ENCODE peak calls at places on chromosomes 11 and 22, in five cellular contexts. L is cardiac muscle cell; V is left ventricle myocardium inferior; K is CD4-positive, CD25-positive, alpha-beta regulatory T cell; O is CD8-positive, alpha-beta T cell. Z is an unnamed sample.

GRCh38 chr11:34075178-34075820 is 23.8 kb downstream of the CAPRIN1 start:
- DNase-seq in K (no peak), L (peak; percentile 72), O (no peak), V (no peak), Z (peak; percentile 48)

GRCh38 chr11:74815966-74816365 is 67.3 kb downstream of the RNF169 start:
- DNase-seq in O (no peak), K (no peak), V (no peak), L (no peak), Z (no peak)

GRCh38 chr11:61516675-61517516 is 8.3 kb downstream of the LRRC10B start:
- DNase-seq in V (no peak), K (peak; percentile 24), L (peak; percentile 30), O (peak; percentile 79), Z (peak; percentile 56)

GRCh38 chr11:115627666-115628460 is 123.6 kb upstream of the CADM1 start:
- DNase-seq in O (no peak), K (no peak), V (no peak), L (no peak), Z (no peak)

GRCh38 chr11:104946907-104947306 is 21.5 kb downstream of the CASP4 start:
- DNase-seq in V (no peak), O (no peak), L (peak; percentile 64), K (peak; percentile 75), Z (no peak)

GRCh38 chr11:59754494-59754858 is 700 bp upstream of the STX3 start:
- DNase-seq in L (no peak), V (peak; percentile 19), O (no peak), K (peak; percentile 44), Z (no peak)

GRCh38 chr11:61281581-61282250 is 13.4 kb downstream of the VWCE start:
- DNase-seq in K (no peak), O (no peak), V (peak; percentile 27), L (peak; percentile 58), Z (no peak)

GRCh38 chr22:31148516-31148915 is 8.2 kb upstream of the PLA2G3 start:
- DNase-seq in L (peak; percentile 65), V (no peak), K (no peak), O (no peak), Z (no peak)

GRCh38 chr11:8872017-8872416 is 39.0 kb upstream of the AKIP1 start:
- DNase-seq in K (no peak), O (no peak), V (no peak), L (no peak), Z (no peak)

GRCh38 chr11:2591805-2592204 is 108.0 kb downstream of the KCNQ1OT1 start:
- DNase-seq in K (no peak), L (no peak), V (no peak), O (no peak), Z (no peak)

GRCh38 chr11:41954034-41954433 is 494.6 kb upstream of the LRRC4C start:
- DNase-seq in V (no peak), L (peak; percentile 19), K (no peak), O (no peak), Z (peak; percentile 70)

GRCh38 chr11:116853461-116854073 is 16.1 kb upstream of the APOA1 start:
- DNase-seq in K (peak; percentile 96), O (peak; percentile 74), L (peak; percentile 82), V (no peak), Z (peak; percentile 78)

GRCh38 chr11:93196816-93197382 is 892 bp downstream of the SLC36A4 start:
- DNase-seq in K (no peak), L (no peak), V (no peak), O (no peak), Z (no peak)

GRCh38 chr11:76694664-76695063 is 24.1 kb upstream of the LRRC32 start:
- DNase-seq in K (no peak), V (no peak), L (peak; percentile 53), O (no peak), Z (no peak)

GRCh38 chr11:15485432-15485831 is 370.7 kb downstream of the INSC start:
- DNase-seq in L (no peak), K (no peak), O (no peak), V (no peak), Z (no peak)

GRCh38 chr11:88175004-88175706 is at the start of gene RAB38:
- DNase-seq in L (peak; percentile 35), O (no peak), K (peak; percentile 27), V (peak; percentile 20), Z (no peak)

GRCh38 chr11:2913029-2913431 is 16.2 kb downstream of the PHLDA2 start:
- DNase-seq in L (peak; percentile 26), K (no peak), O (no peak), V (no peak), Z (no peak)

GRCh38 chr11:103633037-103633788 is 403.2 kb upstream of the DDI1 start:
- DNase-seq in O (no peak), V (no peak), K (no peak), L (peak; percentile 86), Z (peak; percentile 60)

GRCh38 chr22:48781868-48782267 is 1045.8 kb downstream of the BRD1 start:
- DNase-seq in V (no peak), O (peak; percentile 23), L (no peak), K (no peak), Z (peak; percentile 34)

GRCh38 chr22:46893281-46894020 is 131.0 kb downstream of the TBC1D22A start:
- DNase-seq in L (no peak), V (no peak), K (no peak), O (no peak), Z (no peak)

GRCh38 chr11:6438979-6439571 is 1.7 kb downstream of the HPX start:
- DNase-seq in O (peak; percentile 54), L (peak; percentile 69), V (no peak), K (peak; percentile 57), Z (no peak)

GRCh38 chr11:16879690-16880089 is 134.5 kb downstream of the PLEKHA7 start:
- DNase-seq in L (no peak), O (no peak), V (no peak), K (no peak), Z (no peak)

GRCh38 chr11:48045536-48045935 is 65.2 kb downstream of the PTPRJ start:
- DNase-seq in K (no peak), L (no peak), O (no peak), V (no peak), Z (no peak)

GRCh38 chr11:131099013-131099412 is 182.7 kb upstream of the SNX19 start:
- DNase-seq in L (no peak), V (no peak), O (no peak), K (no peak), Z (peak; percentile 6)

GRCh38 chr11:32723332-32723731 is 71.1 kb downstream of the CCDC73 start:
- DNase-seq in K (no peak), O (no peak), V (no peak), L (peak; percentile 34), Z (no peak)

GRCh38 chr11:94536386-94536785 is 7.3 kb upstream of the FUT4 start:
- DNase-seq in V (no peak), L (no peak), K (no peak), O (no peak), Z (no peak)

GRCh38 chr22:46638601-46639431 is 18.6 kb downstream of the GRAMD4 start:
- DNase-seq in V (no peak), K (no peak), O (no peak), L (peak; percentile 44), Z (no peak)

GRCh38 chr11:46331653-46331984 is 15.6 kb upstream of the DGKZ start:
- DNase-seq in O (no peak), L (no peak), K (no peak), V (no peak), Z (no peak)

GRCh38 chr11:64870176-64870892 is 8.1 kb downstream of the EHD1 start:
- DNase-seq in K (no peak), V (no peak), O (no peak), L (peak; percentile 61), Z (peak; percentile 46)

GRCh38 chr11:82268627-82269026 is 465.0 kb downstream of the FAM181B start:
- DNase-seq in O (no peak), K (no peak), V (no peak), L (no peak), Z (no peak)
- H3K4me3 ChIP-seq in O (no peak overlapping the region), K (no peak overlapping the region), V (no peak overlapping the region), L (no peak overlapping the region), Z (no peak overlapping the region)

GRCh38 chr22:39999144-39999757 is 4.5 kb downstream of the FAM83F start:
- DNase-seq in O (no peak), L (peak; percentile 80), V (no peak), K (no peak), Z (no peak)

GRCh38 chr22:39997939-39998726 is 3.4 kb downstream of the FAM83F start:
- DNase-seq in O (no peak), V (peak; percentile 35), L (peak; percentile 48), K (no peak), Z (peak; percentile 10)

GRCh38 chr22:39996732-39997131 is 2.0 kb downstream of the FAM83F start:
- DNase-seq in O (no peak), V (no peak), K (no peak), L (no peak), Z (no peak)

GRCh38 chr22:39995346-39996252 is 845 bp downstream of the FAM83F start:
- DNase-seq in O (no peak), L (no peak), V (no peak), K (no peak), Z (no peak)

GRCh38 chr22:39997421-39997820 is 2.7 kb downstream of the FAM83F start:
- DNase-seq in L (no peak), V (no peak), K (no peak), O (no peak), Z (no peak)
- H3K4me1 ChIP-seq in L (peaks cover 31% of the 10 kb centered on the region), V (peaks cover 40% of the 10 kb centered on the region), K (peaks cover 17% of the 10 kb centered on the region), O (peaks cover 14% of the 10 kb centered on the region), Z (no peaks in the 10 kb centered on the region)

GRCh38 chr22:36822581-36822980 is 5.7 kb upstream of the PVALB start:
- DNase-seq in L (no peak), K (no peak), O (no peak), V (no peak), Z (no peak)
- H3K27me3 ChIP-seq in L (peaks cover 13% of the 10 kb centered on the region), K (peaks cover 9% of the 10 kb centered on the region), O (peaks cover 8% of the 10 kb centered on the region), V (peaks cover 92% of the 10 kb centered on the region), Z (peaks cover 34% of the 10 kb centered on the region)

GRCh38 chr11:44605965-44606364 is 40.5 kb downstream of the CD82 start:
- DNase-seq in K (no peak), V (no peak), L (no peak), O (no peak), Z (no peak)

GRCh38 chr11:44605068-44605708 is 39.7 kb downstream of the CD82 start:
- DNase-seq in L (no peak), O (no peak), K (no peak), V (no peak), Z (no peak)

GRCh38 chr11:44606472-44606871 is 41.0 kb downstream of the CD82 start:
- DNase-seq in O (no peak), V (no peak), L (no peak), K (no peak), Z (no peak)

GRCh38 chr11:44602810-44603410 is 37.4 kb downstream of the CD82 start:
- DNase-seq in L (no peak), K (no peak), O (no peak), V (no peak), Z (no peak)

DNA sequence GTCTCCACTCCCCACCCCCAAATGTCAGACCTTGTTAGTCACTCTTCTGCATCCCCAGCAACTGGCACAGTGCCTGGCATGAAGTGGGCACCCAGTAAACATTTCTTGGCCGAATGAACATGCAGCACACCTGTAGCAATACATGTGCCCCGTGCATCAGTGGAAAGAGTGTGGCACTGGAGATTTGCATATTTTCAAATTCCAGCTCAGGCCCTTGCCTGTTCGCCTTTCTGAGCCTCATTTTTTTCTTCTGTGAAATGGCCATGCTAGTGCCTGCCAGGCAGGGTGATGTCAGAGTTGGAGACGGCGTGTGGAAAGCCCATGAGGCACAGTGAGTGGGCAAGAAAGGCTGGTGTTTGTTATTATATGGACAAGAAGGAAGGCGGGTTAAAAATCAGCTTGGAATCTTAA is 38.7 kb downstream of the CD82 start:
- DNase-seq in L (no peak), K (no peak), O (no peak), V (no peak), Z (no peak)
- H3K4me3 ChIP-seq in L (no peak overlapping the region), K (no peak overlapping the region), O (no peak overlapping the region), V (no peak overlapping the region), Z (no peak overlapping the region)

GRCh38 chr11:121435132-121435531 is 17.0 kb upstream of the SORL1 start:
- DNase-seq in O (no peak), V (no peak), K (no peak), L (no peak), Z (no peak)
- H3K4me1 ChIP-seq in O (peaks cover 5% of the 10 kb centered on the region), V (no peaks in the 10 kb centered on the region), K (no peaks in the 10 kb centered on the region), L (no peaks in the 10 kb centered on the region), Z (no peaks in the 10 kb centered on the region)

Z was measured in SJSA1.